ENCODE peak calls at places on chromosome 21, in ten cellular contexts. One of them, this sample, is unnamed.

GRCh38 chr21:35026617-35027557 is 22.2 kb downstream of the RUNX1 start:
- DNase-seq in Panc1: no peak
- DNase-seq in left ventricle myocardium inferior: peak; percentile 68
- DNase-seq in sigmoid colon: peak; percentile 71
- DNase-seq in epithelial cell of proximal tubule: no peak
- DNase-seq in heart left ventricle: peak; percentile 88
- DNase-seq in astrocyte of the spinal cord: peak; percentile 66
- DNase-seq in CD8-positive, alpha-beta T cell: peak; percentile 88
- DNase-seq in adrenal gland: peak; percentile 39
- DNase-seq in ovary: peak; percentile 46
- DNase-seq in this sample: no peak

GRCh38 chr21:33578214-33578613 is 10.3 kb downstream of the DONSON start:
- DNase-seq in Panc1: no peak
- DNase-seq in left ventricle myocardium inferior: no peak
- DNase-seq in sigmoid colon: no peak
- DNase-seq in epithelial cell of proximal tubule: no peak
- DNase-seq in heart left ventricle: no peak
- DNase-seq in astrocyte of the spinal cord: peak; percentile 32
- DNase-seq in CD8-positive, alpha-beta T cell: no peak
- DNase-seq in adrenal gland: no peak
- DNase-seq in ovary: no peak
- DNase-seq in this sample: no peak

GRCh38 chr21:39118604-39119215 is 64.5 kb downstream of the PSMG1 start:
- DNase-seq in Panc1: no peak
- DNase-seq in left ventricle myocardium inferior: no peak
- DNase-seq in sigmoid colon: no peak
- DNase-seq in epithelial cell of proximal tubule: no peak
- DNase-seq in heart left ventricle: no peak
- DNase-seq in astrocyte of the spinal cord: no peak
- DNase-seq in CD8-positive, alpha-beta T cell: no peak
- DNase-seq in adrenal gland: no peak
- DNase-seq in ovary: no peak
- DNase-seq in this sample: no peak

GRCh38 chr21:38263493-38263892 is 6.7 kb downstream of the KCNJ15 start:
- DNase-seq in Panc1: no peak
- DNase-seq in left ventricle myocardium inferior: no peak
- DNase-seq in sigmoid colon: no peak
- DNase-seq in epithelial cell of proximal tubule: no peak
- DNase-seq in heart left ventricle: no peak
- DNase-seq in astrocyte of the spinal cord: peak; percentile 87
- DNase-seq in CD8-positive, alpha-beta T cell: no peak
- DNase-seq in adrenal gland: no peak
- DNase-seq in ovary: no peak
- DNase-seq in this sample: no peak

GRCh38 chr21:33611006-33611744 is 22.7 kb upstream of the DONSON start:
- DNase-seq in Panc1: no peak
- DNase-seq in left ventricle myocardium inferior: no peak
- DNase-seq in sigmoid colon: no peak
- DNase-seq in epithelial cell of proximal tubule: no peak
- DNase-seq in heart left ventricle: no peak
- DNase-seq in astrocyte of the spinal cord: no peak
- DNase-seq in CD8-positive, alpha-beta T cell: no peak
- DNase-seq in adrenal gland: no peak
- DNase-seq in ovary: no peak
- DNase-seq in this sample: no peak

GRCh38 chr21:39611547-39612190 is 1.1 kb upstream of the B3GALT5 start:
- DNase-seq in Panc1: no peak
- DNase-seq in left ventricle myocardium inferior: no peak
- DNase-seq in sigmoid colon: no peak
- DNase-seq in epithelial cell of proximal tubule: no peak
- DNase-seq in heart left ventricle: no peak
- DNase-seq in astrocyte of the spinal cord: no peak
- DNase-seq in CD8-positive, alpha-beta T cell: no peak
- DNase-seq in adrenal gland: no peak
- DNase-seq in ovary: no peak
- DNase-seq in this sample: no peak

GRCh38 chr21:16071761-16072160 is 342.0 kb downstream of the USP25 start:
- DNase-seq in Panc1: no peak
- DNase-seq in left ventricle myocardium inferior: no peak
- DNase-seq in sigmoid colon: no peak
- DNase-seq in epithelial cell of proximal tubule: no peak
- DNase-seq in heart left ventricle: no peak
- DNase-seq in astrocyte of the spinal cord: no peak
- DNase-seq in CD8-positive, alpha-beta T cell: no peak
- DNase-seq in adrenal gland: no peak
- DNase-seq in ovary: no peak
- DNase-seq in this sample: no peak

GRCh38 chr21:45488839-45489479 is 53.3 kb downstream of the SLC19A1 start:
- DNase-seq in Panc1: no peak
- DNase-seq in left ventricle myocardium inferior: no peak
- DNase-seq in sigmoid colon: no peak
- DNase-seq in epithelial cell of proximal tubule: no peak
- DNase-seq in heart left ventricle: no peak
- DNase-seq in astrocyte of the spinal cord: peak; percentile 34
- DNase-seq in CD8-positive, alpha-beta T cell: no peak
- DNase-seq in adrenal gland: no peak
- DNase-seq in ovary: no peak
- DNase-seq in this sample: no peak

GRCh38 chr21:34830386-34831140 is 161.8 kb downstream of the CLIC6 start:
- DNase-seq in Panc1: no peak
- DNase-seq in left ventricle myocardium inferior: no peak
- DNase-seq in sigmoid colon: no peak
- DNase-seq in epithelial cell of proximal tubule: no peak
- DNase-seq in heart left ventricle: no peak
- DNase-seq in astrocyte of the spinal cord: no peak
- DNase-seq in CD8-positive, alpha-beta T cell: no peak
- DNase-seq in adrenal gland: no peak
- DNase-seq in ovary: no peak
- DNase-seq in this sample: no peak

GRCh38 chr21:40118527-40118926 is 251.3 kb downstream of the PCP4 start:
- DNase-seq in Panc1: no peak
- DNase-seq in left ventricle myocardium inferior: no peak
- DNase-seq in sigmoid colon: no peak
- DNase-seq in epithelial cell of proximal tubule: no peak
- DNase-seq in heart left ventricle: no peak
- DNase-seq in astrocyte of the spinal cord: no peak
- DNase-seq in CD8-positive, alpha-beta T cell: no peak
- DNase-seq in adrenal gland: no peak
- DNase-seq in ovary: no peak
- DNase-seq in this sample: peak; percentile 4

GRCh38 chr21:33901421-33902288 is 13.9 kb downstream of the ATP5PO start:
- DNase-seq in Panc1: no peak
- DNase-seq in left ventricle myocardium inferior: no peak
- DNase-seq in sigmoid colon: peak; percentile 73
- DNase-seq in epithelial cell of proximal tubule: no peak
- DNase-seq in heart left ventricle: no peak
- DNase-seq in astrocyte of the spinal cord: peak; percentile 72
- DNase-seq in CD8-positive, alpha-beta T cell: no peak
- DNase-seq in adrenal gland: peak; percentile 59
- DNase-seq in ovary: no peak
- DNase-seq in this sample: no peak

GRCh38 chr21:14554948-14555347 is 8.8 kb upstream of the SAMSN1 start:
- DNase-seq in Panc1: no peak
- DNase-seq in left ventricle myocardium inferior: no peak
- DNase-seq in sigmoid colon: no peak
- DNase-seq in epithelial cell of proximal tubule: no peak
- DNase-seq in heart left ventricle: no peak
- DNase-seq in astrocyte of the spinal cord: no peak
- DNase-seq in CD8-positive, alpha-beta T cell: no peak
- DNase-seq in adrenal gland: no peak
- DNase-seq in ovary: no peak
- DNase-seq in this sample: no peak

GRCh38 chr21:33419538-33420123 is 16.4 kb downstream of the IFNGR2 start:
- DNase-seq in Panc1: no peak
- DNase-seq in left ventricle myocardium inferior: no peak
- DNase-seq in sigmoid colon: peak; percentile 70
- DNase-seq in epithelial cell of proximal tubule: no peak
- DNase-seq in heart left ventricle: no peak
- DNase-seq in astrocyte of the spinal cord: peak; percentile 53
- DNase-seq in CD8-positive, alpha-beta T cell: no peak
- DNase-seq in adrenal gland: peak; percentile 43
- DNase-seq in ovary: peak; percentile 44
- DNase-seq in this sample: no peak

GRCh38 chr21:38910390-38911008 is 104.8 kb downstream of the ETS2 start:
- DNase-seq in Panc1: no peak
- DNase-seq in left ventricle myocardium inferior: no peak
- DNase-seq in sigmoid colon: no peak
- DNase-seq in epithelial cell of proximal tubule: no peak
- DNase-seq in heart left ventricle: no peak
- DNase-seq in astrocyte of the spinal cord: no peak
- DNase-seq in CD8-positive, alpha-beta T cell: no peak
- DNase-seq in adrenal gland: no peak
- DNase-seq in ovary: no peak
- DNase-seq in this sample: peak; percentile 55

DNA sequence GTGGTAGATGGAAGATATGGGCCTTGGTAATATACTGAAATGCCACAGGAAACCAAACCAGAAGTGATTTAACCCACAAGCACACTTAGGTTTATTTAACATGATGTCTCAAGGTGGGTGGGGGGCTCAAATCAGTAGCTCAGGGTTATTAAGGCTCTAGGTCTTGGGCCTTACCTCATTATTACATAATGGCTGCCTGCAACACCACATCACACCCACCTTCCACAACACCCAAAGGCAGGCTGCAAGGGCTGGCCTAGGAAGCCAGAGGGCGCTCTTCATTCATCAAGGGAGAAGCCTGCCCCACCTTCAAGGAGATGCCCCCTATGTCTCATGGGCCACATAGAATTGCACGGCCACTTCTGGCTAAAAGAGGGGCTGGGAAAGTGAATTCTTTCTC is 6.0 kb downstream of the TFF1 start:
- DNase-seq in Panc1: no peak
- DNase-seq in left ventricle myocardium inferior: no peak
- DNase-seq in sigmoid colon: no peak
- DNase-seq in epithelial cell of proximal tubule: no peak
- DNase-seq in heart left ventricle: no peak
- DNase-seq in astrocyte of the spinal cord: no peak
- DNase-seq in CD8-positive, alpha-beta T cell: no peak
- DNase-seq in adrenal gland: no peak
- DNase-seq in ovary: no peak
- DNase-seq in this sample: no peak
- TF ChIP-seq CTCF in Panc1: no peak
- TF ChIP-seq CTCF in left ventricle myocardium inferior: no peak
- TF ChIP-seq CTCF in sigmoid colon: no peak
- TF ChIP-seq CTCF in epithelial cell of proximal tubule: no peak
- TF ChIP-seq CTCF in heart left ventricle: no peak
- TF ChIP-seq CTCF in astrocyte of the spinal cord: no peak
- TF ChIP-seq CTCF in CD8-positive, alpha-beta T cell: no peak
- TF ChIP-seq CTCF in adrenal gland: no peak
- TF ChIP-seq CTCF in ovary: no peak
- TF ChIP-seq CTCF in this sample: no peak

GRCh38 chr21:31455506-31455905 is 111.4 kb upstream of the TIAM1 start:
- DNase-seq in Panc1: no peak
- DNase-seq in left ventricle myocardium inferior: no peak
- DNase-seq in sigmoid colon: no peak
- DNase-seq in epithelial cell of proximal tubule: no peak
- DNase-seq in heart left ventricle: no peak
- DNase-seq in astrocyte of the spinal cord: no peak
- DNase-seq in CD8-positive, alpha-beta T cell: no peak
- DNase-seq in adrenal gland: no peak
- DNase-seq in ovary: no peak
- DNase-seq in this sample: no peak

GRCh38 chr21:31460985-31461384 is 116.9 kb upstream of the TIAM1 start:
- DNase-seq in Panc1: no peak
- DNase-seq in left ventricle myocardium inferior: no peak
- DNase-seq in sigmoid colon: no peak
- DNase-seq in epithelial cell of proximal tubule: no peak
- DNase-seq in heart left ventricle: no peak
- DNase-seq in astrocyte of the spinal cord: no peak
- DNase-seq in CD8-positive, alpha-beta T cell: peak; percentile 8
- DNase-seq in adrenal gland: no peak
- DNase-seq in ovary: no peak
- DNase-seq in this sample: no peak

GRCh38 chr21:31457675-31458074 is 113.6 kb upstream of the TIAM1 start:
- DNase-seq in Panc1: no peak
- DNase-seq in left ventricle myocardium inferior: no peak
- DNase-seq in sigmoid colon: peak; percentile 1
- DNase-seq in epithelial cell of proximal tubule: no peak
- DNase-seq in heart left ventricle: no peak
- DNase-seq in astrocyte of the spinal cord: no peak
- DNase-seq in CD8-positive, alpha-beta T cell: no peak
- DNase-seq in adrenal gland: no peak
- DNase-seq in ovary: no peak
- DNase-seq in this sample: no peak

GRCh38 chr21:31456201-31456600 is 112.1 kb upstream of the TIAM1 start:
- DNase-seq in Panc1: no peak
- DNase-seq in left ventricle myocardium inferior: no peak
- DNase-seq in sigmoid colon: no peak
- DNase-seq in epithelial cell of proximal tubule: no peak
- DNase-seq in heart left ventricle: no peak
- DNase-seq in astrocyte of the spinal cord: no peak
- DNase-seq in CD8-positive, alpha-beta T cell: no peak
- DNase-seq in adrenal gland: no peak
- DNase-seq in ovary: no peak
- DNase-seq in this sample: no peak

GRCh38 chr21:31459457-31459856 is 115.4 kb upstream of the TIAM1 start:
- DNase-seq in Panc1: no peak
- DNase-seq in left ventricle myocardium inferior: no peak
- DNase-seq in sigmoid colon: no peak
- DNase-seq in epithelial cell of proximal tubule: no peak
- DNase-seq in heart left ventricle: no peak
- DNase-seq in astrocyte of the spinal cord: no peak
- DNase-seq in CD8-positive, alpha-beta T cell: no peak
- DNase-seq in adrenal gland: no peak
- DNase-seq in ovary: no peak
- DNase-seq in this sample: no peak
- TF ChIP-seq CTCF in Panc1: no peak
- TF ChIP-seq CTCF in left ventricle myocardium inferior: no peak
- TF ChIP-seq CTCF in sigmoid colon: no peak
- TF ChIP-seq CTCF in epithelial cell of proximal tubule: no peak
- TF ChIP-seq CTCF in heart left ventricle: no peak
- TF ChIP-seq CTCF in astrocyte of the spinal cord: no peak
- TF ChIP-seq CTCF in CD8-positive, alpha-beta T cell: no peak
- TF ChIP-seq CTCF in adrenal gland: no peak
- TF ChIP-seq CTCF in ovary: no peak
- TF ChIP-seq CTCF in this sample: no peak

DNA sequence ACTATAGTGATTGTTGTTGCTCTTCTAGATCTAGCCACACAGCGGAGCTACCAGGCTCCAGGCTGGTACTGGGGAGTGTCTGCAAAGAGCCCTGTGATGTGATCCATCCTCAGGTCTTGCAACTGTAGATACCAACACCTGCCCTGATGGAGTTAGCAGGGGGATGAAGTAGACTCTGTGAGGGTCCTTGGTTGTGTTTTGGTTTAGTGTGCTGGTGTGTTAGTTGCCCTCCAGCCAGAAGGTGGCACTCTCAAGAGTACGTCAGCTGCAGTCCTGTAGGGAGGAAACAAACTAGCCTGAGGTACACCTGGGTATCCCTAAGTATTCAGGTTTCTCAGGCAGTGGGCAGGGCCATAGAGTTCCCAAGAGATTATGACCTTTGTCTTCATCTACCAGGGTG is 81.2 kb upstream of the TMPRSS2 start:
- DNase-seq in Panc1: no peak
- DNase-seq in left ventricle myocardium inferior: no peak
- DNase-seq in sigmoid colon: no peak
- DNase-seq in epithelial cell of proximal tubule: no peak
- DNase-seq in heart left ventricle: no peak
- DNase-seq in astrocyte of the spinal cord: no peak
- DNase-seq in CD8-positive, alpha-beta T cell: no peak
- DNase-seq in adrenal gland: no peak
- DNase-seq in ovary: no peak
- DNase-seq in this sample: no peak
- TF ChIP-seq CTCF in Panc1: no peak
- TF ChIP-seq CTCF in left ventricle myocardium inferior: no peak
- TF ChIP-seq CTCF in sigmoid colon: no peak
- TF ChIP-seq CTCF in epithelial cell of proximal tubule: peak; percentile 15
- TF ChIP-seq CTCF in heart left ventricle: no peak
- TF ChIP-seq CTCF in astrocyte of the spinal cord: peak; percentile 6
- TF ChIP-seq CTCF in CD8-positive, alpha-beta T cell: no peak
- TF ChIP-seq CTCF in adrenal gland: no peak
- TF ChIP-seq CTCF in ovary: no peak
- TF ChIP-seq CTCF in this sample: no peak

GRCh38 chr21:37145635-37146111 is 72.6 kb downstream of the TTC3 start:
- DNase-seq in Panc1: no peak
- DNase-seq in left ventricle myocardium inferior: no peak
- DNase-seq in sigmoid colon: no peak
- DNase-seq in epithelial cell of proximal tubule: no peak
- DNase-seq in heart left ventricle: no peak
- DNase-seq in astrocyte of the spinal cord: peak; percentile 89
- DNase-seq in CD8-positive, alpha-beta T cell: no peak
- DNase-seq in adrenal gland: no peak
- DNase-seq in ovary: no peak
- DNase-seq in this sample: peak; percentile 14
- TF ChIP-seq CTCF in Panc1: no peak
- TF ChIP-seq CTCF in left ventricle myocardium inferior: no peak
- TF ChIP-seq CTCF in sigmoid colon: no peak
- TF ChIP-seq CTCF in epithelial cell of proximal tubule: no peak
- TF ChIP-seq CTCF in heart left ventricle: no peak
- TF ChIP-seq CTCF in astrocyte of the spinal cord: peak; percentile 13
- TF ChIP-seq CTCF in CD8-positive, alpha-beta T cell: no peak
- TF ChIP-seq CTCF in adrenal gland: no peak
- TF ChIP-seq CTCF in ovary: no peak
- TF ChIP-seq CTCF in this sample: no peak

This sample was measured in RWPE1.